ENCODE peak calls at places on chromosomes 5 and 9, in ten cellular contexts. V, U, B, X, S, R, P, H, I and E are unnamed samples.

GRCh38 chr5:97553829-97554452 is 370.9 kb upstream of the RIOK2 start:
- DNase-seq in V (no peak), S (peak), I (no peak), R (no peak), U (peak), X (no peak), H (no peak), P (no peak), B (no peak), E (peak)

GRCh38 chr5:37495210-37495609 is 116.1 kb downstream of the WDR70 start:
- DNase-seq in I (no peak), V (peak), X (no peak), P (no peak), S (peak), U (no peak), R (no peak), H (no peak), B (no peak), E (peak)

GRCh38 chr5:120808606-120809005 is 344.5 kb downstream of the PRR16 start:
- DNase-seq in U (no peak), P (no peak), H (no peak), B (no peak), S (no peak), X (no peak), V (no peak), I (no peak), R (no peak), E (no peak)

GRCh38 chr5:116068028-116068632 is 16.7 kb upstream of the COMMD10 start:
- DNase-seq in X (peak), U (no peak), I (no peak), S (peak), V (peak), B (no peak), P (no peak), R (peak), H (peak), E (peak)

GRCh38 chr5:26761040-26761439 is 277.3 kb downstream of the CDH9 start:
- DNase-seq in H (no peak), X (no peak), P (no peak), S (no peak), R (no peak), U (no peak), V (no peak), B (no peak), I (no peak), E (no peak)

GRCh38 chr9:134880484-134881312 is at the start of gene FCN2:
- DNase-seq in H (no peak), P (no peak), R (no peak), V (no peak), X (no peak), S (no peak), I (no peak), B (no peak), U (no peak), E (no peak)

GRCh38 chr5:98638701-98639100 is 134.8 kb upstream of the RGMB start:
- DNase-seq in H (no peak), R (peak), B (no peak), X (no peak), I (no peak), S (peak), P (no peak), U (peak), V (peak), E (peak)

GRCh38 chr9:27196383-27196782 is 87.4 kb downstream of the TEK start:
- DNase-seq in R (no peak), P (no peak), B (no peak), H (no peak), U (no peak), V (no peak), I (no peak), S (no peak), X (no peak), E (no peak)

GRCh38 chr9:88980732-88981336 is 10.4 kb upstream of the S1PR3 start:
- DNase-seq in P (no peak), X (peak), R (peak), I (no peak), S (no peak), U (peak), B (no peak), V (no peak), H (peak), E (peak)

GRCh38 chr5:173537228-173537627 is 79.2 kb downstream of the BOD1 start:
- DNase-seq in P (no peak), H (no peak), X (no peak), V (no peak), U (no peak), I (no peak), S (no peak), B (no peak), R (no peak), E (no peak)

GRCh38 chr9:112093875-112094227 is 81.2 kb downstream of the SUSD1 start:
- DNase-seq in S (no peak), B (no peak), V (no peak), R (no peak), P (no peak), U (no peak), I (no peak), H (no peak), X (no peak), E (no peak)

GRCh38 chr5:67350185-67350584 is 153.6 kb upstream of the CD180 start:
- DNase-seq in V (no peak), H (no peak), I (no peak), U (no peak), B (no peak), S (no peak), X (no peak), P (no peak), R (no peak), E (no peak)

GRCh38 chr9:121550041-121550440 is 50.4 kb upstream of the GGTA1 start:
- DNase-seq in P (no peak), X (no peak), I (no peak), S (no peak), U (no peak), H (no peak), R (no peak), B (no peak), V (no peak), E (no peak)

GRCh38 chr5:118791986-118792734 is 196.2 kb downstream of the DTWD2 start:
- DNase-seq in U (peak), P (peak), X (peak), S (peak), B (peak), H (peak), R (peak), I (no peak), V (peak), E (peak)

GRCh38 chr5:80034559-80034958 is 589 bp upstream of the THBS4 start:
- DNase-seq in P (no peak), U (no peak), I (no peak), S (no peak), B (no peak), H (no peak), R (no peak), X (no peak), V (no peak), E (peak)

GRCh38 chr5:36298546-36298945 is 3.2 kb downstream of the RANBP3L start:
- DNase-seq in H (no peak), U (peak), B (no peak), R (no peak), P (no peak), I (no peak), V (no peak), S (no peak), X (no peak), E (no peak)

GRCh38 chr9:72476617-72477375 is 44.6 kb upstream of the TMC1 start:
- DNase-seq in B (peak), S (peak), R (peak), H (peak), P (no peak), V (peak), U (no peak), X (no peak), I (no peak), E (peak)

GRCh38 chr5:23007226-23007625 is 154.1 kb upstream of the CDH12 start:
- DNase-seq in P (no peak), H (no peak), S (peak), I (no peak), X (no peak), B (no peak), U (no peak), R (no peak), V (no peak), E (no peak)

GRCh38 chr5:158320178-158320674 is 461.3 kb upstream of the CLINT1 start:
- DNase-seq in H (no peak), I (no peak), P (no peak), U (no peak), R (no peak), X (no peak), B (no peak), S (no peak), V (no peak), E (no peak)

DNA sequence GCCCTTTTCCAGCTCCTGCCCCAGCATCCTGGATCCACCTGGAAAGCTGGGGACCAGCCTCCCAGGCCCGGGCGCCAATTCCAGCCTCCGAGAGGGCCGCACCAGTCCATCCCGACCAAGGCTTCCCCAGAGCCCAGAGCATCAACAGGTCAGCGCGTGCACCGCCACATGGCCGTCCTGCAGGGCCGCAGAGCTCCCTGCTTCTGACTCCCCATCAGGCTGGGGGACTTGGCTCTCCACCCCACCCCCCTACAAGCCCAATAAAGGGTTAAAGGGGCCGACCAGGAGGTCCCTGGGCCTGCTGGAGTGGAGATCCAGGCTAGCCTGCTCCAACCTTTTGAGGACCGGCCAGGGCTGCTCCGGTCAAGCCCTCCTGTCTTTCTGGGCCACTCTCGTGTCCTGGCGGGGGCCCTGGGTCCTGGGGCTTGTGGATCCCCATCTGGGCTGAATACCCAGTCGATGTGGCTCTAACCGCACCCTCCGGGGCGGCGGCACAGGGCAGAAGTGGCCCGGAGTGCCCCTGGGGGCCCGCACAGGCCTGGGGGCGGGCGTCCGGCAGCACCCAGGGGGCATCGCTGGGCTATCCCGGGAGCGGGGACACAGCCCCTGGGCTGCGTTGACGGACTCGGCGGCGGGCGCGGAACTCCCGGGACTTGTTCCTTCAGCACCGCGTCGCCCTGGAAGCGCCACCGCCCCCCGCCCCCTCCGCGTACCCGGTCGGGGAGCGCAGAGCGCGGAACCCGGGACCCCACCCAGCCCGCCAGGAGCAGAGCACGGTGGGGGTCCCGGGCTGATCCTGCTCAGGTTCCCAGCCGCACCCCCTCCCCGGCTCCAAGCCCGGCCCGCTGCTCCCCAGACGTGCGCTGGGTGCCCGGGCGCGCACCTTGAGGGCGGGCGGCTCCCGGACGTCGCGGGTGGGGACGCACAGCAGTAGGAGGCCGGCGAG is 590 bp downstream of the ENTPD2 start:
- DNase-seq in S (no peak), X (no peak), B (peak), P (no peak), U (no peak), I (no peak), R (no peak), V (no peak), H (no peak), E (no peak)
- H3K4me3 ChIP-seq in S (no peak), X (no peak), B (no peak), P (peak), U (no peak), I (peak), R (no peak), V (peak), H (no peak), E (no peak)

GRCh38 chr5:105304859-105305258 is 1742.3 kb upstream of the NUDT12 start:
- DNase-seq in B (no peak), R (no peak), S (no peak), I (no peak), P (no peak), H (no peak), V (no peak), X (no peak), U (no peak), E (no peak)
- TF ChIP-seq CTCF in B (peak), R (no peak), S (no peak), I (no peak), P (no peak), H (no peak), V (peak), X (no peak), U (no peak), E (no peak)

GRCh38 chr9:23850242-23851023 is 24.4 kb upstream of the ELAVL2 start:
- DNase-seq in U (no peak), H (no peak), S (no peak), B (peak), X (no peak), V (no peak), P (no peak), I (no peak), R (no peak), E (no peak)
- H3K4me3 ChIP-seq in U (no peak), H (no peak), S (no peak), B (peak), X (peak), V (no peak), P (peak), I (peak), R (peak), E (no peak)

GRCh38 chr5:93428868-93429267 is 152.2 kb downstream of the NR2F1-AS1 start:
- DNase-seq in I (no peak), H (no peak), U (no peak), P (no peak), B (no peak), X (no peak), S (no peak), V (peak), R (no peak), E (no peak)
- TF ChIP-seq CTCF in I (no peak), H (no peak), U (no peak), P (no peak), B (no peak), X (no peak), S (no peak), V (no peak), R (no peak), E (no peak)